ENCODE peak calls at places on chromosome 17, in seven cellular contexts. One of them, this sample, is unnamed.

GRCh38 chr17:21239680-21240374 is 13.4 kb downstream of the NATD1 start:
- DNase-seq in neural crest cell: no peak
- DNase-seq in pancreas: no peak
- DNase-seq in GM12864: no peak
- DNase-seq in BJ: no peak
- DNase-seq in colonic mucosa: no peak
- DNase-seq in A549: peak
- DNase-seq in this sample: peak

GRCh38 chr17:78826836-78827509 is 13.6 kb downstream of the USP36 start:
- DNase-seq in GM12864: no peak
- DNase-seq in colonic mucosa: no peak
- DNase-seq in A549: no peak
- DNase-seq in neural crest cell: no peak
- DNase-seq in BJ: no peak
- DNase-seq in pancreas: no peak
- DNase-seq in this sample: no peak

GRCh38 chr17:31830971-31831755 is 27.9 kb downstream of the COPRS start:
- DNase-seq in BJ: no peak
- DNase-seq in colonic mucosa: no peak
- DNase-seq in GM12864: no peak
- DNase-seq in pancreas: no peak
- DNase-seq in A549: no peak
- DNase-seq in neural crest cell: no peak
- DNase-seq in this sample: no peak

GRCh38 chr17:71870546-71870862 is 250.3 kb upstream of the SOX9 start:
- DNase-seq in GM12864: no peak
- DNase-seq in colonic mucosa: no peak
- DNase-seq in pancreas: no peak
- DNase-seq in neural crest cell: peak
- DNase-seq in A549: no peak
- DNase-seq in BJ: no peak
- DNase-seq in this sample: no peak

GRCh38 chr17:40038882-40039513 is 15.2 kb downstream of the MED24 start:
- DNase-seq in neural crest cell: peak
- DNase-seq in GM12864: no peak
- DNase-seq in pancreas: no peak
- DNase-seq in colonic mucosa: no peak
- DNase-seq in A549: peak
- DNase-seq in BJ: peak
- DNase-seq in this sample: peak

GRCh38 chr17:74971842-74972106 is 785 bp downstream of the HID1 start:
- DNase-seq in GM12864: no peak
- DNase-seq in colonic mucosa: no peak
- DNase-seq in pancreas: no peak
- DNase-seq in neural crest cell: no peak
- DNase-seq in A549: no peak
- DNase-seq in BJ: no peak
- DNase-seq in this sample: no peak

GRCh38 chr17:66605561-66605960 is 229.4 kb upstream of the CACNG5 start:
- DNase-seq in GM12864: no peak
- DNase-seq in neural crest cell: no peak
- DNase-seq in pancreas: no peak
- DNase-seq in A549: no peak
- DNase-seq in colonic mucosa: no peak
- DNase-seq in BJ: no peak
- DNase-seq in this sample: no peak

GRCh38 chr17:20263595-20263994 is 203.7 kb downstream of the LGALS9B start:
- DNase-seq in pancreas: no peak
- DNase-seq in neural crest cell: no peak
- DNase-seq in colonic mucosa: no peak
- DNase-seq in GM12864: no peak
- DNase-seq in A549: no peak
- DNase-seq in BJ: peak
- DNase-seq in this sample: no peak

GRCh38 chr17:19494961-19495806 is 38.5 kb upstream of the SLC47A1 start:
- DNase-seq in colonic mucosa: no peak
- DNase-seq in GM12864: no peak
- DNase-seq in BJ: no peak
- DNase-seq in A549: no peak
- DNase-seq in pancreas: no peak
- DNase-seq in neural crest cell: no peak
- DNase-seq in this sample: no peak

GRCh38 chr17:50684612-50685333 is 22.9 kb downstream of the ANKRD40 start:
- DNase-seq in neural crest cell: no peak
- DNase-seq in colonic mucosa: peak
- DNase-seq in A549: no peak
- DNase-seq in pancreas: peak
- DNase-seq in GM12864: no peak
- DNase-seq in BJ: no peak
- DNase-seq in this sample: no peak

GRCh38 chr17:73223626-73224616 is 31.1 kb downstream of the COG1 start:
- DNase-seq in neural crest cell: no peak
- DNase-seq in colonic mucosa: no peak
- DNase-seq in GM12864: no peak
- DNase-seq in pancreas: no peak
- DNase-seq in A549: no peak
- DNase-seq in BJ: no peak
- DNase-seq in this sample: no peak

GRCh38 chr17:60231234-60231633 is 81.5 kb downstream of the CA4 start:
- DNase-seq in pancreas: no peak
- DNase-seq in colonic mucosa: no peak
- DNase-seq in neural crest cell: no peak
- DNase-seq in BJ: no peak
- DNase-seq in A549: peak
- DNase-seq in GM12864: no peak
- DNase-seq in this sample: no peak
- TF ChIP-seq CTCF in pancreas: no peak
- TF ChIP-seq CTCF in colonic mucosa: peak
- TF ChIP-seq CTCF in neural crest cell: peak
- TF ChIP-seq CTCF in BJ: peak
- TF ChIP-seq CTCF in A549: peak
- TF ChIP-seq CTCF in GM12864: peak
- TF ChIP-seq CTCF in this sample: no peak

DNA sequence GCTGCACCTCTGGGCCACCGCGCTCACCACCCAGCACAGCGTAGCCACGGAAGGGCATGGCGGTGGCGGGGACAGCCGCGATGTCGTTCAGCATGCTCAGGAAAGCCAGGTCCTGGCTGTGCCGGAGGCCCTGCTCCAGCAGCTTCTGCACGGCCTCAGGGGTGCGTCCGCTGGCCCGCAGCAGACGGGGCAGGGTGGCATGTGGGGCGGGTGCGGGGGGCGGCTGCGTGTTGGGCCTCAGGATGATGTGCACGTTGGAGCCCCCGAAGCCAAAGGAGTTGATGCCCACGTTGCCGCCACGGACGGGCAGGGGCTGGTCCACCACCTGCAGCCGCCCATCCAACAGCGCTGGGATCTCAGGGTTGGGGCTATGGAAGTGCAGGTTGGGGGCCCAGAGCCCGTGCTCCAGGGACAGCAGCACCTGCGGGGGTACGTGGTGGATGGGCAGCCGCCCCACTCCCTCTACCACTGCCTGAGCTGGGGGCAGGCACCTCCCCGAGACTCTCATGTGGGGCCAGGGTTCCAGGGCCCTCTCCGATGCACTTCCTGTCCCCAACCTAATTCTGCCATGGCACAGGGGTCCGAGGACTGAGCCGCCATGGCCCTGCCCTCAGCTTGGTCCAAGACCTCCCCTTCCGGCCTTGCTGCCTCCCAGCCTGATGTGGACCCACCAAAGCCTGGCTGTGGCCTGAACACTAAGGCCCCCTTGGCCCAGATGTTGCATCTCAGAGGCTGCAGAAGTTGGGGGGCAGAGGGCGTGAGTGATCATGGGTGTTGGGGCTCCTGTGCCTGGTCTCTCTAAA is 6.6 kb downstream of the FASN start:
- DNase-seq in GM12864: no peak
- DNase-seq in BJ: no peak
- DNase-seq in pancreas: no peak
- DNase-seq in colonic mucosa: no peak
- DNase-seq in A549: no peak
- DNase-seq in neural crest cell: no peak
- DNase-seq in this sample: no peak
- TF ChIP-seq CTCF in GM12864: no peak
- TF ChIP-seq CTCF in BJ: no peak
- TF ChIP-seq CTCF in pancreas: no peak
- TF ChIP-seq CTCF in colonic mucosa: no peak
- TF ChIP-seq CTCF in A549: no peak
- TF ChIP-seq CTCF in neural crest cell: no peak
- TF ChIP-seq CTCF in this sample: no peak

DNA sequence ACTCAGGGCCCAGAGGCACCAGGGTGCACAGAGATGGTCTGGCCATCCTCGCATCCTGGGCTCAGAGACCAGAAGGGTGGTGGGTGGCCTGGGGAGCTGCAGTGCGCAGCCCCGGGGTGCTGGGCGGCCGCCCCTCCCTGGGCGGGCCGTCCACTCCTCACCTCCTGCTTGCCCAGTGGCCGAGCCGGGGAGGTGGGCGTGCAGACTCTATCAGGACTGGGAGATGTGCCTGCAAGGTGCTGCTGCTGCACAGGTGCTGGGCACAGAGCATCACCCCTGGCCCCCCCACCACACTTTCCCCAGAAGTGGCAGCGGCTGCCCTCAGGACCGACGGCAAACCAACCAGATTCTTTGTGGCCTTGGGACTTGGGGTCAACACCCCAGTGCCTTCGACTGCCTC is at the start of gene SCN4A:
- DNase-seq in pancreas: no peak
- DNase-seq in colonic mucosa: no peak
- DNase-seq in GM12864: no peak
- DNase-seq in neural crest cell: no peak
- DNase-seq in A549: no peak
- DNase-seq in BJ: no peak
- DNase-seq in this sample: no peak
- TF ChIP-seq CTCF in pancreas: no peak
- TF ChIP-seq CTCF in colonic mucosa: no peak
- TF ChIP-seq CTCF in GM12864: no peak
- TF ChIP-seq CTCF in neural crest cell: no peak
- TF ChIP-seq CTCF in A549: no peak
- TF ChIP-seq CTCF in BJ: no peak
- TF ChIP-seq CTCF in this sample: no peak

GRCh38 chr17:3475812-3476686 is at the start of gene ASPA:
- DNase-seq in pancreas: no peak
- DNase-seq in neural crest cell: no peak
- DNase-seq in A549: no peak
- DNase-seq in GM12864: no peak
- DNase-seq in BJ: no peak
- DNase-seq in colonic mucosa: no peak
- DNase-seq in this sample: no peak
- TF ChIP-seq CTCF in pancreas: no peak
- TF ChIP-seq CTCF in neural crest cell: no peak
- TF ChIP-seq CTCF in A549: no peak
- TF ChIP-seq CTCF in GM12864: no peak
- TF ChIP-seq CTCF in BJ: no peak
- TF ChIP-seq CTCF in colonic mucosa: no peak
- TF ChIP-seq CTCF in this sample: no peak

GRCh38 chr17:36773039-36773438 is 164.2 kb upstream of the LHX1 start:
- DNase-seq in GM12864: no peak
- DNase-seq in A549: no peak
- DNase-seq in pancreas: no peak
- DNase-seq in BJ: no peak
- DNase-seq in neural crest cell: no peak
- DNase-seq in colonic mucosa: no peak
- DNase-seq in this sample: no peak

GRCh38 chr17:36778458-36778857 is 158.8 kb upstream of the LHX1 start:
- DNase-seq in A549: no peak
- DNase-seq in GM12864: no peak
- DNase-seq in colonic mucosa: no peak
- DNase-seq in pancreas: no peak
- DNase-seq in neural crest cell: no peak
- DNase-seq in BJ: no peak
- DNase-seq in this sample: no peak

GRCh38 chr17:36779550-36779949 is 157.7 kb upstream of the LHX1 start:
- DNase-seq in BJ: no peak
- DNase-seq in A549: no peak
- DNase-seq in pancreas: no peak
- DNase-seq in colonic mucosa: no peak
- DNase-seq in neural crest cell: no peak
- DNase-seq in GM12864: no peak
- DNase-seq in this sample: no peak

GRCh38 chr17:36777118-36777517 is 160.2 kb upstream of the LHX1 start:
- DNase-seq in A549: no peak
- DNase-seq in BJ: no peak
- DNase-seq in pancreas: no peak
- DNase-seq in colonic mucosa: no peak
- DNase-seq in neural crest cell: no peak
- DNase-seq in GM12864: no peak
- DNase-seq in this sample: no peak
- TF ChIP-seq CTCF in A549: no peak
- TF ChIP-seq CTCF in BJ: no peak
- TF ChIP-seq CTCF in pancreas: no peak
- TF ChIP-seq CTCF in colonic mucosa: no peak
- TF ChIP-seq CTCF in neural crest cell: no peak
- TF ChIP-seq CTCF in GM12864: no peak
- TF ChIP-seq CTCF in this sample: no peak

DNA sequence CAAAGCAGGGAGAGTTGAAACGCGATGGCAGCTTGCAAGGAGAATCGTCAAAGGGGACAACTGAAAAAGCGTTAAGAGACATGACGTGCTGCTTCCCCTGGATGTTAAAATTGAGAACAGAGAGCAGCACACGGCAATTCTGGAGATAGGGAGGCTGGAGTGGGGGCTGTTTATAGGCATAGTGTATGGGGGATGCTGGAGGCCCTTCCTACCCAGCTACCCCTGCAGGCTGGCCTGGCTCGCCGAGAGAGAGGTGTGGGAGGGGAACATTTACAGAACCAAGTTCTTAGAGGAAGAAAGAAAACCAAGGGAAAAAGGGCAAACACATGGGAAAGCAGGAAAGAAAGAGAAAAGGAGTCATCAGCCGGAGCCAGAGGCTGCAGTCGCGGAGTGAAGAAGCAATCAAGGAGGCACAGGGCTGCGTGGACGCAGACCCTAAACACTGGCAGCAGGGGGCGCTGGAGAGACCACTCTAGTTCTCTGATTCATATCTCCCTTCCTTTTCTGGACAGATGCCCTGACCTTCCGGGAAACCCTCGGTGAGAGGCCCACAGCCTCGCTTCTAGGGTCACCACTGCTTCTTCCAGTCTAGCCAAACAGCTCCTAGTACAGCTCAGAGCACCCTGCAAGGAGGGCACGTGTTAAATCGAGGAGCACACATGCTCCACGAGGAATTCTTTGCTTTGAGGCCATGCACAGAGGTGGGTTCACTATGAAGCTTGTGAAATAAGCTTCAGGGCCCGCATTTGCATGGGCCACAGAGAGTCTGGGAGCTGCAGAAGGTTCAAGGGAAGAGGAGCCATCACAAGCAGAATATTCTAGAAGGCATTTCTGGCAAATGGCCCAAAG is 55.6 kb downstream of the MYH13 start:
- DNase-seq in neural crest cell: peak
- DNase-seq in A549: peak
- DNase-seq in GM12864: no peak
- DNase-seq in pancreas: peak
- DNase-seq in BJ: no peak
- DNase-seq in colonic mucosa: peak
- DNase-seq in this sample: peak
- TF ChIP-seq CTCF in neural crest cell: peak
- TF ChIP-seq CTCF in A549: peak
- TF ChIP-seq CTCF in GM12864: peak
- TF ChIP-seq CTCF in pancreas: peak
- TF ChIP-seq CTCF in BJ: peak
- TF ChIP-seq CTCF in colonic mucosa: peak
- TF ChIP-seq CTCF in this sample: peak

This sample was measured in endothelial cell.